ENCODE peak calls at places on chromosome 22, in five cellular contexts. E is endothelial cell of umbilical vein; F is stimulated activated CD4-positive, alpha-beta T cell treated with anti-CD3 and anti-CD28 coated beads, TNF-alpha, amount 100 ng/mL, for 1 hour; C is HCEC 1CT; Q is HEK293T. D is an unnamed sample.

GRCh38 chr22:44532466-44533025 is 34.5 kb upstream of the RTL6 start:
- DNase-seq in Q (no peak), E (no peak), F (no peak), C (no peak), D (no peak)

GRCh38 chr22:32063701-32064100 is 20.6 kb downstream of the SLC5A1 start:
- DNase-seq in E (no peak), Q (no peak), C (no peak), F (no peak), D (no peak)

GRCh38 chr22:36510384-36510783 is 3.5 kb upstream of the FOXRED2 start:
- DNase-seq in Q (no peak), E (no peak), C (no peak), F (no peak), D (no peak)

GRCh38 chr22:50258361-50259292 is 2.9 kb downstream of the MAPK12 start:
- DNase-seq in Q (no peak), C (no peak), E (no peak), F (no peak), D (no peak)

GRCh38 chr22:25494774-25495173 is 69.7 kb upstream of the GRK3 start:
- DNase-seq in E (no peak), Q (no peak), C (no peak), F (no peak), D (no peak)

GRCh38 chr22:35894937-35895708 is 133.5 kb downstream of the RBFOX2 start:
- DNase-seq in Q (peak), E (no peak), F (no peak), C (peak), D (no peak)

GRCh38 chr22:44357962-44358553 is 45.3 kb upstream of the SHISAL1 start:
- DNase-seq in Q (no peak), C (no peak), E (no peak), F (no peak), D (no peak)

GRCh38 chr22:25406510-25407210 is 157.8 kb upstream of the GRK3 start:
- DNase-seq in Q (no peak), F (no peak), C (no peak), E (no peak), D (no peak)

GRCh38 chr22:25754527-25755202 is 12.7 kb downstream of the MYO18B start:
- DNase-seq in F (no peak), C (peak), E (peak), Q (no peak), D (no peak)

GRCh38 chr22:19086944-19087343 is 35.3 kb downstream of the DGCR2 start:
- DNase-seq in C (peak), E (no peak), F (no peak), Q (no peak), D (no peak)

GRCh38 chr22:20576445-20576816 is 69.0 kb downstream of the MED15 start:
- DNase-seq in C (no peak), E (no peak), Q (no peak), F (no peak), D (no peak)

GRCh38 chr22:48179571-48180546 is 1417.4 kb downstream of the TBC1D22A start:
- DNase-seq in E (no peak), C (no peak), F (no peak), Q (no peak), D (no peak)

GRCh38 chr22:49380095-49380827 is 447.4 kb downstream of the BRD1 start:
- DNase-seq in E (no peak), Q (no peak), C (no peak), F (no peak), D (no peak)

GRCh38 chr22:22226448-22227187 is 18.0 kb upstream of the VPREB1 start:
- DNase-seq in Q (no peak), F (no peak), E (no peak), C (no peak), D (no peak)

GRCh38 chr22:37979782-37980181 is 4.6 kb downstream of the SOX10 start:
- DNase-seq in E (no peak), C (no peak), F (no peak), Q (no peak), D (no peak)

GRCh38 chr22:21451545-21452520 is 15.4 kb upstream of the TMEM191C start:
- DNase-seq in Q (no peak), E (no peak), F (no peak), C (no peak), D (no peak)

D was measured in stimulated activated CD8-positive, alpha-beta memory T cell treated with anti-CD3 and anti-CD28 coated beads, Interleukin-15, amount 100 ng/mL, for 24 hours.